ENCODE peak calls at places on chromosome 17, in four cellular contexts. E is HepG2, D is neural progenitor cell, O is PC-3. L is an unnamed sample.

GRCh38 chr17:31260151-31260550 is 36.9 kb downstream of the OMG start:
- DNase-seq in E (no peak), D (no peak), O (no peak), L (no peak)

GRCh38 chr17:70636517-70637133 is 467.3 kb downstream of the KCNJ2 start:
- DNase-seq in E (peak; percentile 29), D (peak; percentile 42), O (peak; percentile 80), L (no peak)

GRCh38 chr17:4499431-4500187 is 928 bp downstream of the SPNS2 start:
- DNase-seq in D (peak; percentile 72), O (no peak), E (no peak), L (no peak)

GRCh38 chr17:76677406-76677805 is 33.4 kb downstream of the MXRA7 start:
- DNase-seq in D (no peak), E (no peak), O (no peak), L (no peak)

GRCh38 chr17:76246080-76247066 is 6.1 kb upstream of the RNF157 start:
- DNase-seq in O (no peak), D (no peak), E (peak; percentile 67), L (no peak)

GRCh38 chr17:38560503-38561318 is 45.0 kb downstream of the SRCIN1 start:
- DNase-seq in E (no peak), D (peak; percentile 66), O (no peak), L (no peak)

GRCh38 chr17:39548494-39548893 is 59.2 kb downstream of the NEUROD2 start:
- DNase-seq in O (no peak), E (no peak), D (no peak), L (no peak)

GRCh38 chr17:31446195-31446967 is 54.9 kb downstream of the RAB11FIP4 start:
- DNase-seq in D (no peak), O (peak; percentile 15), E (no peak), L (no peak)

GRCh38 chr17:58380207-58381123 is 28.5 kb upstream of the SUPT4H1 start:
- DNase-seq in E (no peak), O (no peak), D (no peak), L (no peak)

GRCh38 chr17:75878174-75878998 is at the start of gene TRIM47:
- DNase-seq in E (peak; percentile 83), D (peak; percentile 56), O (peak; percentile 74), L (peak; percentile 78)

GRCh38 chr17:21034350-21035235 is 8.2 kb downstream of the USP22 start:
- DNase-seq in O (no peak), E (no peak), D (no peak), L (no peak)

GRCh38 chr17:36705651-36706436 is 104.5 kb downstream of the MRM1 start:
- DNase-seq in E (peak; percentile 18), O (peak; percentile 44), D (peak; percentile 74), L (peak; percentile 64)

GRCh38 chr17:13531701-13532100 is 70.0 kb downstream of the HS3ST3A1 start:
- DNase-seq in D (no peak), E (no peak), O (no peak), L (no peak)

GRCh38 chr17:28551421-28552186 is 820 bp downstream of the UNC119 start:
- DNase-seq in E (no peak), O (no peak), D (peak; percentile 40), L (no peak)

GRCh38 chr17:29046440-29046839 is 3.5 kb downstream of the PIPOX start:
- DNase-seq in O (no peak), D (no peak), E (no peak), L (no peak)

GRCh38 chr17:4744999-4745969 is 5.6 kb upstream of the CXCL16 start:
- DNase-seq in D (peak; percentile 82), E (no peak), O (no peak), L (no peak)

GRCh38 chr17:56752263-56752662 is 81.5 kb downstream of the C17orf67 start:
- DNase-seq in D (no peak), E (no peak), O (no peak), L (no peak)

GRCh38 chr17:49101054-49101534 is 31.5 kb upstream of the B4GALNT2 start:
- DNase-seq in E (no peak), D (no peak), O (peak; percentile 99), L (no peak)

GRCh38 chr17:65683428-65683827 is 122.0 kb upstream of the AXIN2 start:
- DNase-seq in E (no peak), O (no peak), D (no peak), L (no peak)

GRCh38 chr17:2181206-2181983 is 122.2 kb downstream of the SMG6 start:
- DNase-seq in E (no peak), D (peak; percentile 38), O (no peak), L (peak; percentile 53)
- H3K9ac ChIP-seq in E (no peak overlapping the region), D (no peak overlapping the region), O (no peak overlapping the region), L (peak overlapping the region; percentile 26)

GRCh38 chr17:16987830-16988601 is 16.1 kb upstream of the TNFRSF13B start:
- DNase-seq in E (no peak), D (peak; percentile 27), O (peak; percentile 77), L (peak; percentile 59)
- H3K9ac ChIP-seq in E (no peak overlapping the region), D (no peak overlapping the region), O (no peak overlapping the region), L (no peak overlapping the region)

GRCh38 chr17:80960797-80961452 is 30.7 kb upstream of the CHMP6 start:
- DNase-seq in E (no peak), D (no peak), O (no peak), L (no peak)
- H3K9ac ChIP-seq in E (no peak overlapping the region), D (no peak overlapping the region), O (no peak overlapping the region), L (no peak overlapping the region)

DNA sequence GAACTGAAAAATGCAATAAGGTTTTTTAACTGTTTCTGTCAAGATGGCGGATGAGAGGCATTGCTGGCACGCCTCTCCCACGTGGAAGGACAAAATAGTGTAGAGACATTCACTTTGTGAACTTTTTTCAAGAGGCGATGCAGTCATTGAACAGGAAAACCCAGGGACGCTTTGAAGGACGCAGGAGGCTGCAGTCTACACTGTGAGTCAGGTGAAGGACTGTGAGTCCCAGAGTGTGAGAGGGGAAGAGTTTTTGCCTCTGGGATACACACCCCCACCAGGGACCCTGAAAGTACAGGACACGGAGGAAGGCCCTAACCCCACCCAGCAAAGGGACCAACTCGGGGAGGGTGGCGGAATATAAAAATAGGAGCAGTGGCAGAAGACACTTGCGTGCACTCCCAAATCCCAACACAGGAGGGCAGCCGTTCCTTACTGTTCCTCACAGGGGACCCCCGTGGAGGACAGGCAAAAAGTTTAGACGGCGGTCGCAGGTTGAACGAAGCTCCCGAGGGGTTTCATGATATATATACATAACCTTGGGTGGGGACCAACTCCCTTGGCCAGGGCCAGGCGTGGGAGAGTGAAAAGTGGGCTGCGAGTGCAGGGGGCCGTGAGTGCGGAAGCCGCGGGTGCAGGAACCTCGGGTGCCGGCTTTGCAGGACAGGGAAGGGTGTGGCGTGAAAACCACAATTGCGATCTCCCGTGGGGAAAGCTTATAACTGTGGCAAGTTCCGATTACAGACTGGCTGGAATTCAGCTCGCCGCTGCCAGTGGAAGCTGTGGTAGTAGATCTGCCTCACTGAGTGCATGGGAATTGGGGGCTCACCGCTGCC is 82.0 kb upstream of the ALOX12 start:
- DNase-seq in E (peak; percentile 18), D (peak; percentile 84), O (peak; percentile 8), L (peak; percentile 78)
- H3K9ac ChIP-seq in E (no peak overlapping the region), D (no peak overlapping the region), O (no peak overlapping the region), L (peak overlapping the region; percentile 50)

DNA sequence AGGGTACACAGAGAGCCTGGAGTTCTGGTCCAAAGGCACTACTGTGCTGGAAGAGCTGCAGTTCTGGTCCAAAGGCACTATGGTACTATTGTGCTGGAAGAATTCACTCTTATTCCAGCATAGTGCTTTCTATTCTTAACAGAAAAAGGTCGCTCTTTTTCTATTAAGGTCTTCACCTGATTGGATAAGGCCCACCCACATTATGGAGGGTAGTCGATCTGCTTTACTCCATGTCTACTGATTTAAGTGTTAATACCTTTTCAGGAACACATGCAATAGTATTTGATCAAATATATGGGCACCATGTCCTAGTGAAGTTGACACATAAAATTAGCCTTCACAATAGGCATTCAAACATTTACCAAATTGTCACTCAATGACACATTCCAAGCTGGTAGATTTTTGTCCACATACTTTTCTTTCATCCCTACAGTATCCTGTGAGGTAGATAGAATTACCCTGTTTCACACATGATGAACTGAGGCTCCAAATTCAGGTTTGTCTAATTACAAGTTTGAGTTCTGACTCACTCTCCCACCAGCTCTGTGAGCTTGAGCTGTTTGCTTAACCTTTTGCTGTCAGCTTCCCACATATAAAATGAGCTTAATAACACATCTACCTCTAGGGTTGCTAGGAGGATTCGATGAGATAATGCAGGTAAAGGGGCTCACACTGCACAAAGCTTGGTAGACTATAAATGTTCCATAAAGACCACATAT is 129.9 kb downstream of the AIPL1 start:
- DNase-seq in O (peak; percentile 42), D (no peak), E (no peak), L (no peak)
- H3K9ac ChIP-seq in O (no peak overlapping the region), D (no peak overlapping the region), E (no peak overlapping the region), L (no peak overlapping the region)

GRCh38 chr17:83201206-83202001 is 122.0 kb downstream of the METRNL start:
- DNase-seq in E (no peak), O (no peak), D (no peak), L (no peak)
- H3K9ac ChIP-seq in E (no peak overlapping the region), O (no peak overlapping the region), D (no peak overlapping the region), L (peak overlapping the region; percentile 19)

GRCh38 chr17:2814499-2815341 is 18.5 kb downstream of the RAP1GAP2 start:
- DNase-seq in D (no peak), O (peak; percentile 44), E (no peak), L (peak; percentile 44)
- H3K9ac ChIP-seq in D (no peak overlapping the region), O (peak overlapping the region; percentile 53), E (no peak overlapping the region), L (no peak overlapping the region)

DNA sequence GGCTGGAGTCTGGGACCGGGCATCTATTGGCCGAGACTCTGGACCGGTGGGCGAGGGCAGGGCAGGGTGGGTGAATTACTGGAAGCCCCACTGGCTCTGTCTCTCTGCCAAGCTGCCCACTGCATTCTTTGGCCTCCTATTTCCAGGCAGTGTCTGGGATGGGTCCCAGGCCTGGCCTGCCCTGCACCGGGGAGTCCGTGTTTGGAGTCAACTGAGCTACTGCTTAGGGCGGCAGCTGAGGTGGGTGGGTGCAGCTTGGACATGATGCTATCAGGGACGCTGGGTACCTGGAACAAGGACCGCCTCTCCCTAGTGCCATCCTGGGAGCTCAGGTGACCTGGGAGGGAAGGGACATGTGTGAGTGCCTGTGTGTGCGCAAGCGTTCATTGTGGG is 58.1 kb downstream of the SOCS3 start:
- DNase-seq in D (no peak), O (no peak), E (no peak), L (no peak)
- H3K9ac ChIP-seq in D (no peak overlapping the region), O (no peak overlapping the region), E (no peak overlapping the region), L (no peak overlapping the region)

DNA sequence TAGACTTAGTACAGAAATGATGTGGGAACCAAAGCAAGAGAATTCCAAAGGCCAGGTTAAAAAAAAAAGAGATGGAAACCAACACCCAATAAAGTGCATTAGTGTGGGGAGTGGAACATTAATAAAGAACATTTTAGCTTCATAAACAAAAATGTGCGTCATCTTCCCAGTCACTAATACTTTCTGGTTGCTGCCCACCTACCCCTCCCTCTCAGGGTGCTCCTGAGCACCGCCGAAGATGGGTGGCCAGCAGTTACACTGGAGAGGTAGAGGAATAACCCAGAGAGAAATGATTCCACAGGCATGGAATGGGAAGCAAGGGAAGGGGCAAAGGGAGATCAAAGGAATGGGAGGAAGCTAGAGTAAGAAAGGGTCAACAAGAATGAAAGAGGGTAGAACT is 6.0 kb upstream of the CHD3 start:
- DNase-seq in E (no peak), O (no peak), D (no peak), L (no peak)
- H3K9ac ChIP-seq in E (no peak overlapping the region), O (no peak overlapping the region), D (no peak overlapping the region), L (no peak overlapping the region)